ENCODE peak calls at places on chromosome 5, in eight cellular contexts. W is A673; Z is ovary; J is nephron progenitor cell; V is lower leg skin; F is coronary artery; G is CD8-positive, alpha-beta T cell; Q is WTC11. P is an unnamed sample.

GRCh38 chr5:172713113-172713808 is 57.7 kb downstream of the DUSP1 start:
- DNase-seq in W (peak), Z (peak), J (peak), V (peak), F (no peak), G (peak), Q (peak), P (peak)

GRCh38 chr5:64612349-64612961 is 77.8 kb upstream of the SHISAL2B start:
- DNase-seq in W (peak), Z (peak), J (peak), V (no peak), F (no peak), G (no peak), Q (peak), P (no peak)

GRCh38 chr5:126641387-126641786 is 40.6 kb downstream of the PHAX start:
- DNase-seq in W (no peak), Z (no peak), J (no peak), V (peak), F (no peak), G (no peak), Q (no peak), P (no peak)

GRCh38 chr5:103525366-103525765 is 37.2 kb downstream of the NUDT12 start:
- DNase-seq in W (no peak), Z (no peak), J (no peak), V (no peak), F (no peak), G (no peak), Q (no peak), P (no peak)

GRCh38 chr5:151264113-151264512 is 11.1 kb downstream of the GM2A start:
- DNase-seq in W (no peak), Z (no peak), J (no peak), V (peak), F (no peak), G (no peak), Q (no peak), P (no peak)

GRCh38 chr5:107869459-107870115 is 198.8 kb upstream of the EFNA5 start:
- DNase-seq in W (no peak), Z (no peak), J (no peak), V (no peak), F (no peak), G (no peak), Q (no peak), P (no peak)

GRCh38 chr5:177301503-177302165 is 1.9 kb downstream of the RAB24 start:
- DNase-seq in W (no peak), Z (no peak), J (no peak), V (peak), F (no peak), G (no peak), Q (no peak), P (no peak)

GRCh38 chr5:33684760-33685159 is 207.0 kb downstream of the ADAMTS12 start:
- DNase-seq in W (no peak), Z (no peak), J (no peak), V (no peak), F (no peak), G (no peak), Q (no peak), P (no peak)

GRCh38 chr5:127096328-127096993 is 23.2 kb upstream of the C5orf63 start:
- DNase-seq in W (no peak), Z (no peak), J (no peak), V (no peak), F (no peak), G (no peak), Q (no peak), P (no peak)

GRCh38 chr5:82356808-82357671 is 78.9 kb upstream of the RPS23 start:
- DNase-seq in W (no peak), Z (peak), J (no peak), V (peak), F (peak), G (peak), Q (no peak), P (no peak)

GRCh38 chr5:31894131-31894530 is 255.2 kb downstream of the PDZD2 start:
- DNase-seq in W (no peak), Z (no peak), J (peak), V (no peak), F (no peak), G (no peak), Q (no peak), P (no peak)

GRCh38 chr5:158320178-158320674 is 461.3 kb upstream of the CLINT1 start:
- DNase-seq in W (no peak), Z (no peak), J (no peak), V (no peak), F (no peak), G (no peak), Q (no peak), P (no peak)

GRCh38 chr5:54915466-54916027 is 69.8 kb downstream of the ESM1 start:
- DNase-seq in W (no peak), Z (no peak), J (no peak), V (no peak), F (no peak), G (no peak), Q (no peak), P (no peak)

GRCh38 chr5:122759740-122760139 is 15.1 kb upstream of the SNX2 start:
- DNase-seq in W (no peak), Z (no peak), J (no peak), V (no peak), F (no peak), G (no peak), Q (no peak), P (no peak)

GRCh38 chr5:78361226-78361993 is 993 bp downstream of the SCAMP1 start:
- DNase-seq in W (peak), Z (peak), J (peak), V (no peak), F (no peak), G (no peak), Q (no peak), P (no peak)

GRCh38 chr5:157390179-157390923 is 69.7 kb upstream of the NIPAL4 start:
- DNase-seq in W (no peak), Z (no peak), J (no peak), V (no peak), F (no peak), G (peak), Q (no peak), P (no peak)

GRCh38 chr5:75654693-75655315 is 43.6 kb downstream of the ANKDD1B start:
- DNase-seq in W (no peak), Z (no peak), J (no peak), V (no peak), F (no peak), G (no peak), Q (no peak), P (no peak)

GRCh38 chr5:72485366-72486052 is 21.7 kb downstream of the ZNF366 start:
- DNase-seq in W (no peak), Z (no peak), J (no peak), V (no peak), F (no peak), G (no peak), Q (no peak), P (no peak)

GRCh38 chr5:53191766-53192165 is 82.2 kb upstream of the MOCS2 start:
- DNase-seq in W (no peak), Z (no peak), J (no peak), V (no peak), F (no peak), G (no peak), Q (no peak), P (no peak)

GRCh38 chr5:138110266-138110963 is 26.6 kb downstream of the WNT8A start:
- DNase-seq in W (peak), Z (no peak), J (peak), V (no peak), F (no peak), G (no peak), Q (peak), P (no peak)

GRCh38 chr5:138274189-138274853 is at the start of gene GFRA3:
- DNase-seq in W (peak), Z (peak), J (peak), V (no peak), F (no peak), G (no peak), Q (peak), P (no peak)

GRCh38 chr5:8827701-8828100 is 718.2 kb downstream of the SEMA5A start:
- DNase-seq in W (no peak), Z (no peak), J (no peak), V (no peak), F (no peak), G (no peak), Q (no peak), P (no peak)

GRCh38 chr5:149265559-149265958 is 6.1 kb upstream of the AFAP1L1 start:
- DNase-seq in W (peak), Z (no peak), J (no peak), V (no peak), F (no peak), G (no peak), Q (no peak), P (no peak)

GRCh38 chr5:96344678-96345612 is 88.1 kb downstream of the PCSK1 start:
- DNase-seq in W (peak), Z (no peak), J (no peak), V (no peak), F (no peak), G (no peak), Q (no peak), P (no peak)

GRCh38 chr5:59275537-59276276 is 617.8 kb downstream of the PDE4D start:
- DNase-seq in W (peak), Z (no peak), J (peak), V (no peak), F (no peak), G (no peak), Q (peak), P (no peak)

GRCh38 chr5:150055707-150056443 is 30.5 kb downstream of the CSF1R start:
- DNase-seq in W (no peak), Z (no peak), J (no peak), V (peak), F (no peak), G (no peak), Q (no peak), P (no peak)

GRCh38 chr5:151023651-151024050 is 3.3 kb downstream of the GPX3 start:
- DNase-seq in W (no peak), Z (peak), J (no peak), V (no peak), F (peak), G (no peak), Q (no peak), P (no peak)

GRCh38 chr5:167442922-167443321 is 848.5 kb upstream of the WWC1 start:
- DNase-seq in W (no peak), Z (no peak), J (no peak), V (no peak), F (no peak), G (no peak), Q (no peak), P (no peak)

GRCh38 chr5:50745221-50745620 is 78.8 kb downstream of the PARP8 start:
- DNase-seq in W (no peak), Z (no peak), J (no peak), V (no peak), F (no peak), G (no peak), Q (no peak), P (no peak)

GRCh38 chr5:180647465-180647864 is 1.9 kb downstream of the FLT4 start:
- DNase-seq in W (no peak), Z (no peak), J (no peak), V (peak), F (no peak), G (no peak), Q (no peak), P (no peak)

GRCh38 chr5:36028816-36029465 is 37.7 kb downstream of the UGT3A2 start:
- DNase-seq in W (no peak), Z (no peak), J (no peak), V (no peak), F (no peak), G (no peak), Q (no peak), P (no peak)

GRCh38 chr5:97231025-97231636 is 48.1 kb upstream of the RIOK2 start:
- DNase-seq in W (peak), Z (no peak), J (peak), V (no peak), F (no peak), G (no peak), Q (peak), P (no peak)

GRCh38 chr5:31362931-31363568 is 168.8 kb downstream of the DROSHA start:
- DNase-seq in W (no peak), Z (no peak), J (no peak), V (no peak), F (no peak), G (no peak), Q (no peak), P (no peak)

GRCh38 chr5:122403256-122403655 is 91.2 kb downstream of the SNCAIP start:
- DNase-seq in W (no peak), Z (no peak), J (no peak), V (no peak), F (no peak), G (no peak), Q (no peak), P (no peak)

GRCh38 chr5:172868436-172868923 is 34.4 kb downstream of the ERGIC1 start:
- DNase-seq in W (no peak), Z (no peak), J (no peak), V (no peak), F (no peak), G (no peak), Q (no peak), P (no peak)

GRCh38 chr5:57033103-57033502 is 81.2 kb upstream of the MIER3 start:
- DNase-seq in W (no peak), Z (no peak), J (no peak), V (no peak), F (no peak), G (no peak), Q (no peak), P (peak)

GRCh38 chr5:1058549-1058945 is 49.9 kb downstream of the NKD2 start:
- DNase-seq in W (no peak), Z (peak), J (no peak), V (no peak), F (no peak), G (no peak), Q (no peak), P (no peak)

GRCh38 chr5:14178671-14179211 is 35.6 kb downstream of the TRIO start:
- DNase-seq in W (peak), Z (no peak), J (peak), V (no peak), F (no peak), G (no peak), Q (peak), P (no peak)

GRCh38 chr5:93868851-93869250 is 127.5 kb upstream of the POU5F2 start:
- DNase-seq in W (no peak), Z (no peak), J (no peak), V (no peak), F (no peak), G (no peak), Q (no peak), P (no peak)
- TF ChIP-seq CTCF in W (no peak), Z (no peak), J (no peak), V (no peak), F (no peak), G (no peak), Q (no peak), P (no peak)

DNA sequence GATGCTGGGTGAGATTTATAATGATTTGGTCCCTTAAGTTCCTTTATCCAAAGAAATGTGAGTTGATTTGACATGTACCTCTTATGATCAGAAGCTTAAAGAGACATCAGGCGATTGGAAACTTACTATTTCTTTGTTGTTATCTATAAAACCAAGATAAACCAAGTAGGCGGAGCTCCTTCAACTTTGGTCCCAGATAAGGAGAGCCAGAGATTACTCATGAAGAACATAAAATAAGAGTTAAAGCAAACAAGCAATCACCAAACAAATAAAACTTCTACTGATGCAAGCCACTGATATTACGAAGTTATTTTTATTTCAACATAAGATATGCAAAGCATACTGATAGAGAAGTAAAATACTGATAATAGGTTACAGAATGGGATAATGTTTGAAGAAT is 141.5 kb upstream of the CDH18 start:
- DNase-seq in W (no peak), Z (no peak), J (no peak), V (no peak), F (no peak), G (no peak), Q (no peak), P (no peak)
- TF ChIP-seq CTCF in W (no peak), Z (no peak), J (no peak), V (no peak), F (no peak), G (no peak), Q (no peak), P (no peak)

GRCh38 chr5:91076138-91076537 is 307.0 kb downstream of the ARRDC3 start:
- DNase-seq in W (no peak), Z (no peak), J (no peak), V (no peak), F (no peak), G (no peak), Q (no peak), P (no peak)

GRCh38 chr5:91070761-91071429 is 312.2 kb downstream of the ARRDC3 start:
- DNase-seq in W (no peak), Z (no peak), J (peak), V (no peak), F (no peak), G (no peak), Q (no peak), P (no peak)

GRCh38 chr5:91072891-91073290 is 310.2 kb downstream of the ARRDC3 start:
- DNase-seq in W (no peak), Z (no peak), J (no peak), V (no peak), F (no peak), G (no peak), Q (no peak), P (no peak)

GRCh38 chr5:91077623-91078022 is 305.5 kb downstream of the ARRDC3 start:
- DNase-seq in W (no peak), Z (no peak), J (no peak), V (no peak), F (no peak), G (no peak), Q (no peak), P (no peak)

GRCh38 chr5:91074615-91075014 is 308.5 kb downstream of the ARRDC3 start:
- DNase-seq in W (peak), Z (no peak), J (no peak), V (no peak), F (no peak), G (no peak), Q (no peak), P (no peak)
- TF ChIP-seq CTCF in W (peak), Z (no peak), J (no peak), V (no peak), F (no peak), G (no peak), Q (no peak), P (peak)

GRCh38 chr5:119945696-119946095 is 316.3 kb downstream of the FAM170A start:
- DNase-seq in W (no peak), Z (no peak), J (no peak), V (no peak), F (no peak), G (no peak), Q (no peak), P (no peak)

GRCh38 chr5:119943148-119943547 is 313.8 kb downstream of the FAM170A start:
- DNase-seq in W (no peak), Z (no peak), J (no peak), V (no peak), F (no peak), G (no peak), Q (no peak), P (no peak)
- TF ChIP-seq CTCF in W (peak), Z (peak), J (no peak), V (no peak), F (peak), G (no peak), Q (no peak), P (peak)

DNA sequence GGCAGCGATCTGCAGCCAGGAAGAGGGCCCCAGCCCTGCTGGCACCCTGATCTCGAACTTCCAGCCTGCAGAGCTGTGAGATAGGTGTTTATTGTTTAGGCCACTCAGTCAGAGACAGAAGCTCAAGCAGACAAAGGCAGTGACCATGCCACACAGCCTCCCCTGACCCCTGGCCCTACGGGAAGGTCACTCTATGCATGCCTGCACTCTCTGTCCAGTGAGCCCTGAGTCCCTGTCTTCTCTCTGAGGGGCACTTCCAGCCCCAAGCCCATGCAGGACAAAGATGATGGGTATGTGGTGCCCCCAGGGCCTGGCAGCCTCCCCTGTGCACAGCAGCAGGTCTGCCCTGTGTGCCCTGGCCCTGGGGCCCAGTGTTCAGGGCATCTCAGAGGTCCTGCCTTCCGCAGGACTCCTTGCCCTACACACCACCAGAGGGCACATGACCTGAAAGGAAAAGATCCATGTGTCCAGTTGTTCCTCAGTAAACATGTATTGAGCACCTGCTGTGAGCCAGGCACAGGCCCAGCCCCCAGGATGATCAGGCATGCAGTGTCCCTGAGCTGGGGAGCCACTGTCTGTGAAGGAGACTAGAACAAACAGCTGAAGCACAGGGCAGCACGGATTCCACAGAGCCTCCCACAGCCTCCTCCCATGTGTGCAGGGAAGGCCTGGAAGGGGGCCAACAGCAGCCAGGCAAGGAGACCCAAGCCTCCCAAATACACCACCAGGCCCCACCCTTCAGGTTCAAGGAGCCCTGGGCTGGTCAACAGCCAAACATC is 109.3 kb downstream of the ATPSCKMT start:
- DNase-seq in W (no peak), Z (no peak), J (no peak), V (no peak), F (no peak), G (no peak), Q (peak), P (no peak)
- TF ChIP-seq CTCF in W (peak), Z (no peak), J (no peak), V (no peak), F (no peak), G (no peak), Q (peak), P (peak)